ENCODE peak calls at places on chromosomes 5 and 9, in seven cellular contexts. Q is GDM1; E is MCF 10A; T is Jurkat, Clone E6-1; W is HEK293T; V is NCI-H1105; N is breast epithelium. C is an unnamed sample.

GRCh38 chr9:112867275-112867991 is 23.2 kb downstream of the SLC46A2 start:
- DNase-seq in Q (no peak), E (peak), T (no peak), W (no peak), V (no peak), N (no peak), C (no peak)

GRCh38 chr9:136087741-136088480 is 7.2 kb downstream of the NACC2 start:
- DNase-seq in Q (no peak), E (no peak), T (no peak), W (no peak), V (no peak), N (no peak), C (no peak)

GRCh38 chr9:124309665-124310064 is 51.9 kb downstream of the NEK6 start:
- DNase-seq in Q (no peak), E (peak), T (no peak), W (no peak), V (no peak), N (no peak), C (no peak)

GRCh38 chr9:113151696-113152630 is 1.2 kb downstream of the SLC31A2 start:
- DNase-seq in Q (no peak), E (no peak), T (no peak), W (no peak), V (no peak), N (no peak), C (no peak)

GRCh38 chr9:127802576-127803443 is at the start of gene FPGS:
- DNase-seq in Q (peak), E (peak), T (peak), W (peak), V (peak), N (peak), C (peak)

GRCh38 chr9:78899006-78899405 is 602.1 kb downstream of the PSAT1 start:
- DNase-seq in Q (no peak), E (no peak), T (no peak), W (no peak), V (no peak), N (no peak), C (no peak)

GRCh38 chr5:78300464-78301045 is 6.1 kb upstream of the AP3B1 start:
- DNase-seq in Q (no peak), E (peak), T (peak), W (no peak), V (no peak), N (no peak), C (no peak)

GRCh38 chr9:28915256-28915930 is 1342.1 kb upstream of the C9orf72 start:
- DNase-seq in Q (no peak), E (peak), T (no peak), W (no peak), V (no peak), N (no peak), C (no peak)

GRCh38 chr5:35939639-35940038 is 1.2 kb upstream of the CAPSL start:
- DNase-seq in Q (no peak), E (no peak), T (no peak), W (no peak), V (no peak), N (no peak), C (no peak)

GRCh38 chr5:10600629-10601245 is 36.9 kb downstream of the ANKRD33B start:
- DNase-seq in Q (no peak), E (peak), T (no peak), W (no peak), V (no peak), N (no peak), C (no peak)